ENCODE peak calls at places on chromosomes 7 and 10, in four cellular contexts. X is ascending aorta; L is CD8-positive, alpha-beta memory T cell; S is heart right ventricle. Z is an unnamed sample. For H3K27me3, the result is how much of the 10 kb centered on the place peaks cover.

GRCh38 chr7:73586911-73587310 is 8.5 kb upstream of the TBL2 start:
- DNase-seq in L (no peak), S (no peak), X (no peak), Z (no peak)

GRCh38 chr7:73451780-73452398 is 18.3 kb downstream of the FZD9 start:
- DNase-seq in X (no peak), L (no peak), S (no peak), Z (no peak)

GRCh38 chr7:16564909-16565426 is 38.3 kb downstream of the LRRC72 start:
- DNase-seq in L (no peak), X (no peak), S (no peak), Z (no peak)

GRCh38 chr10:124999433-125000365 is 57.8 kb downstream of the ZRANB1 start:
- DNase-seq in S (no peak), X (peak), L (no peak), Z (peak)

GRCh38 chr7:75688200-75689136 is 50.3 kb downstream of the HIP1 start:
- DNase-seq in X (peak), S (peak), L (no peak), Z (no peak)

GRCh38 chr10:24885551-24885950 is 66.9 kb downstream of the PRTFDC1 start:
- DNase-seq in X (no peak), S (no peak), L (no peak), Z (no peak)

GRCh38 chr10:64112697-64113367 is 591.6 kb downstream of the REEP3 start:
- DNase-seq in S (no peak), X (no peak), L (no peak), Z (no peak)

GRCh38 chr10:4633186-4633585 is 192.8 kb upstream of the AKR1E2 start:
- DNase-seq in S (no peak), L (no peak), X (no peak), Z (no peak)

GRCh38 chr7:24123061-24123460 is 160.9 kb upstream of the NPY start:
- DNase-seq in S (no peak), L (no peak), X (no peak), Z (no peak)

GRCh38 chr7:150685219-150686029 is at the start of gene GIMAP2:
- DNase-seq in L (no peak), S (no peak), X (no peak), Z (no peak)

DNA sequence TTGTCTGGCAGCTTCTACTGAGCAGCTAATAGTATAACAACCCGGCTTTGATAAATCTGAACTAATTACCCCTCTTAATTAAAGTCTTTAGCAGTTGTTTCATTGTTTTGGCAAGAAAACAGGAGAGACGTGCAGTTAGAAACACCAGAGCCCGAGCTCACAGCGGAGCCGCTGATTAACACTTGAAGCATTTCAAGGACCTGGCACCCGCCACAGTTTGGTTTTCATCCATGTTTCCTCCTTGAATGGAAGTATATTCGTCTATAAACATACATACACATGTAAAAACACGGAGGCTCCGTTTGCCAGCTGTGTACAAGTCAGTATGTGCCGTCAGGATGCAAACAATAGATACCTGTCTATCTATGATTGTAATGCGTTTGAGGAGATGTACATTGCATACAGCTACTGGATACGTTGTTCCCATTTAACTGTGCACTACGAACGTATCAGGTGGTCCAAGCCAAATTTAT is 3.9 kb downstream of the FEZF1 start:
- DNase-seq in S (no peak), X (no peak), L (no peak), Z (no peak)
- H3K27me3 ChIP-seq in S (half or more), X (under half), L (under half), Z (under half)

DNA sequence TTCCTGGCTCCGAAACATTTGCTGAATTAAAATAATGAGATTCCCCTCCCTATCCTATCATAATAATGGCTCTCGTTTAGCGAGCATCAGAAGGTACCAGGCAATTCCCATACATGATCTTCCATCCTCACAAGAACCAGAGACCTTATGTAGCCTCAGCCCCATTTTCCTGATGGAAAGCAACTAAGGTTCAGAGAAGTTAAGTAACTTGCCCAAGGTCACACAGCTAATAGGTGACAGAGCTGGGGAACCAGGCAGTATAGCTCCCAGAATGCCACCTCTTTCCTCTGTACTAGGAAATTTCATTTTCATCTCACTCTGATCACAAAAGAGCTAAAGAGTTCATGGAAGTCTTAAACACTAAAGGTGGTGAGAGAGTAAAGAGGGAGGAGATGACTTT is 2.4 kb downstream of the SLIT1 start:
- DNase-seq in L (no peak), S (no peak), X (no peak), Z (no peak)
- H3K27me3 ChIP-seq in L (under half), S (half or more), X (under half), Z (under half)

GRCh38 chr7:1602386-1602785 is 32.6 kb upstream of the PSMG3 start:
- DNase-seq in S (no peak), X (no peak), L (no peak), Z (no peak)
- H3K27me3 ChIP-seq in S (under half), X (under half), L (under half), Z (under half)

DNA sequence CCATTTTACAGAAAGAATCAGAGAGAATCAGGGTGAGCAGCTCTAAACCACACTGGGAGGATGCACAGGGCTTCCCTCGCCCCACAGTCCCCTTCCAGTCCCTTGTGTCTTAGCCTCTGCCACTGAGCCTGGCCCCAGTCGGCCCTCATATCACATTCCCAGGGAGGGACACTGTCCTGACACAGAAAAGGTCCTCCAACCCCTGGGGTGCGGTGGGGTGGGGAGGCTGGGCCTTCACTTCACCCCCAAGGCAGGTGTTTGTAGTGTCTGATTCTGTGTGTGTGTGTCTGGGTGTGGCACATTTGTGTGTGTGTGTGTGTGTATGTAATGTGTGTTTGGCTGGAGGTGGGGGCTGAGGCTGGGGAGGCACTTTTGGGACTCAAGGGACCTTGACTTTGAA is 1.8 kb upstream of the KCP start:
- DNase-seq in S (no peak), L (no peak), X (peak), Z (no peak)
- H3K27me3 ChIP-seq in S (half or more), L (under half), X (under half), Z (half or more)

GRCh38 chr7:7705316-7705715 is 13.1 kb downstream of the RPA3 start:
- DNase-seq in X (no peak), L (no peak), S (no peak), Z (no peak)
- H3K27me3 ChIP-seq in X (under half), L (under half), S (under half), Z (under half)

DNA sequence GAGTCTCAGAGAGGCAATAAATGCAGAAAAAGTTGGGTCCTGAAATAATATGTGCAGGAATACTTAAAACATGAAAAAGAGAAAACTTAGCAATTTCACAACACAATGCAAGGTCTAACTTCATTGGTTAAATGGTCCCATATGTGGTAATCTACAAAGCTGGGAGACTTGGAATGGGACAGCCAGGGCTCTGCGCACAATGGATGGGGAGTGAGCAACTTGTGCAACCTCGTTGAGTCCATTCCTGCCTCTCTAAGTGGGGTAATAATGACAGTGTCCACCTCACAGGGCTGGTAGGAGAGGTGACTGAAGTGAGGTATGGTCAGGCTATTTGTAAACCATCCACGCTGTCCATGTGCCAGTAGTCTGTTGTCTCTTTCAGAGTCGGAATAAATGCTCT is 11.8 kb upstream of the EMX2 start:
- DNase-seq in X (no peak), L (no peak), S (no peak), Z (no peak)
- H3K27me3 ChIP-seq in X (under half), L (under half), S (half or more), Z (half or more)

GRCh38 chr10:69662901-69663300 is 32.9 kb downstream of the FAM241B start:
- DNase-seq in L (no peak), X (no peak), S (no peak), Z (no peak)
- H3K27me3 ChIP-seq in L (under half), X (under half), S (under half), Z (under half)

GRCh38 chr10:87927091-87927490 is 63.7 kb downstream of the PTEN start:
- DNase-seq in X (no peak), L (no peak), S (no peak), Z (no peak)
- H3K27me3 ChIP-seq in X (under half), L (under half), S (under half), Z (under half)

DNA sequence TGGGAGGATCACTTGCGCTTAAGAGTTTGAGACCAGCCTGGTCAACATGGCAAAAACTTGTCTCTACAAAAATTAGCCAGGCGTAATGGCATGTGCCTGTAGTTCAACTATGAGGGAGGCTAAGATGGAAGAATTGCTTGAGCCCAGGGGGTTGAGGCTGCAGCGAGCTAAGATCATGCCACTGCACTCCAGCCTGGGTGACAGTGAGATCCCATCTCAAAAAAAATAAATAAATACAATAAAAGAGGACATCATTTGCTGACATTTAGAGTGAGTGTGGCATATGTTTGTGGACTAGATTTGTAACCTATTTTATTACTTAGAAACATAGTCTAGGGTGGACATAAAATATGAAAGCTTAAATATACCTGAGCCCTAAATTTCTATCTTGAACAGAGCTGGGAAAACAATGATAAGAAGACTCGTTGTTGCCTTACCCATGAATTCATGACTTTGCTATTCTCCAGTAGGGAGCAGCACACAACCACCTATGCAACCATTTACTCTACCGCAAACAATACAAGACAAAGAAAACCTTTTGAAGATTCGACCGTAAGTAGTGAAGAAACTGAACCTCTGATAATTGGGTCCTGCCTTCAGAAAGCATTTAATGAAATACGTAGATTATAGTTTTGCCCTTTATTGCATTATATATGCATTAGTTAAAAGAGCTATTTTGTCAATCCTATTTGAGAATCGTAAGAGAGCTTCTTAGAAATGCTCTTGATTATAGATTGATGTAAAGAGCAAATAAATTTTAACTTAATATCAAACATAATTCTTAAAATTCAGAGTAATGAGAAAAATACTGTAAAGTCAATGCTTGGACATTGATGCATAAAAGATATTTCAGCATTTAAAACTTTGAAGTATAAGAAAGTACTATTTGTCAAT is 83.5 kb downstream of the GNAT3 start:
- DNase-seq in X (no peak), S (no peak), L (no peak), Z (peak)
- H3K27me3 ChIP-seq in X (under half), S (under half), L (under half), Z (under half)

Z was measured in tibial nerve.